ENCODE peak calls at places on chromosomes 2 and 18, in five cellular contexts. E is body of pancreas, B is stomach, I is fibroblast of lung, Z is kidney epithelial cell. P is an unnamed sample.

GRCh38 chr2:27831279-27832050 is 58.7 kb downstream of the RBKS start:
- DNase-seq in E (no peak), I (no peak), Z (peak; percentile 53), B (no peak), P (no peak)

GRCh38 chr2:33598472-33599174 is 476 bp downstream of the FAM98A start:
- DNase-seq in Z (no peak), E (peak; percentile 41), B (no peak), I (peak; percentile 70), P (no peak)

GRCh38 chr18:58915006-58915799 is 50.5 kb downstream of the ZNF532 start:
- DNase-seq in B (no peak), I (peak; percentile 75), Z (peak; percentile 45), E (no peak), P (no peak)

GRCh38 chr2:189407161-189407943 is 33.9 kb upstream of the WDR75 start:
- DNase-seq in I (peak; percentile 84), E (no peak), Z (no peak), B (no peak), P (no peak)

GRCh38 chr2:146079216-146079615 is 1559.3 kb upstream of the ZEB2 start:
- DNase-seq in I (peak; percentile 36), E (no peak), B (no peak), Z (no peak), P (no peak)

GRCh38 chr18:24426398-24427294 is at the start of gene IMPACT:
- DNase-seq in E (peak; percentile 83), Z (peak; percentile 21), B (peak; percentile 85), I (peak; percentile 77), P (peak; percentile 78)

GRCh38 chr2:10080536-10081304 is 509 bp upstream of the CYS1 start:
- DNase-seq in I (peak; percentile 66), E (no peak), Z (no peak), B (no peak), P (no peak)

GRCh38 chr18:77851798-77852197 is 602.1 kb downstream of the GALR1 start:
- DNase-seq in B (no peak), Z (no peak), I (no peak), E (no peak), P (no peak)

GRCh38 chr18:7608174-7608550 is 41.0 kb downstream of the PTPRM start:
- DNase-seq in Z (no peak), B (no peak), E (no peak), I (peak; percentile 69), P (no peak)

GRCh38 chr2:20050712-20051517 is 513 bp downstream of the LAPTM4A start:
- DNase-seq in Z (no peak), I (peak; percentile 55), E (peak; percentile 50), B (peak; percentile 41), P (no peak)

GRCh38 chr18:47898055-47898454 is 32.4 kb downstream of the SMAD2 start:
- DNase-seq in E (no peak), I (no peak), Z (no peak), B (no peak), P (no peak)

GRCh38 chr2:20368706-20369105 is 18.1 kb upstream of the PUM2 start:
- DNase-seq in B (no peak), E (no peak), Z (no peak), I (no peak), P (no peak)

GRCh38 chr2:145744541-145745386 is 1224.8 kb upstream of the ZEB2 start:
- DNase-seq in I (peak; percentile 99), Z (peak; percentile 58), B (no peak), E (no peak), P (no peak)

GRCh38 chr2:74524955-74525716 is 895 bp downstream of the DQX1 start:
- DNase-seq in E (no peak), B (no peak), I (no peak), Z (no peak), P (no peak)

GRCh38 chr2:141182246-141182645 is 948.6 kb downstream of the LRP1B start:
- DNase-seq in Z (no peak), B (no peak), E (no peak), I (no peak), P (no peak)

GRCh38 chr2:48915884-48916283 is 160.4 kb upstream of the LHCGR start:
- DNase-seq in Z (no peak), B (no peak), E (no peak), I (no peak), P (no peak)

GRCh38 chr2:146651361-146651760 is 1193.5 kb upstream of the ACVR2A start:
- DNase-seq in E (no peak), Z (no peak), I (no peak), B (no peak), P (no peak)

GRCh38 chr2:37418956-37419355 is 74.5 kb downstream of the QPCT start:
- DNase-seq in E (no peak), B (no peak), I (no peak), Z (no peak), P (no peak)

GRCh38 chr2:37417321-37417720 is 72.9 kb downstream of the QPCT start:
- DNase-seq in E (no peak), Z (no peak), I (peak; percentile 72), B (no peak), P (no peak)

GRCh38 chr2:37414470-37414949 is 70.1 kb downstream of the QPCT start:
- DNase-seq in B (no peak), E (peak; percentile 8), I (peak; percentile 72), Z (no peak), P (peak; percentile 33)

GRCh38 chr2:37412201-37412600 is 67.8 kb downstream of the QPCT start:
- DNase-seq in E (no peak), I (no peak), B (no peak), Z (no peak), P (no peak)

DNA sequence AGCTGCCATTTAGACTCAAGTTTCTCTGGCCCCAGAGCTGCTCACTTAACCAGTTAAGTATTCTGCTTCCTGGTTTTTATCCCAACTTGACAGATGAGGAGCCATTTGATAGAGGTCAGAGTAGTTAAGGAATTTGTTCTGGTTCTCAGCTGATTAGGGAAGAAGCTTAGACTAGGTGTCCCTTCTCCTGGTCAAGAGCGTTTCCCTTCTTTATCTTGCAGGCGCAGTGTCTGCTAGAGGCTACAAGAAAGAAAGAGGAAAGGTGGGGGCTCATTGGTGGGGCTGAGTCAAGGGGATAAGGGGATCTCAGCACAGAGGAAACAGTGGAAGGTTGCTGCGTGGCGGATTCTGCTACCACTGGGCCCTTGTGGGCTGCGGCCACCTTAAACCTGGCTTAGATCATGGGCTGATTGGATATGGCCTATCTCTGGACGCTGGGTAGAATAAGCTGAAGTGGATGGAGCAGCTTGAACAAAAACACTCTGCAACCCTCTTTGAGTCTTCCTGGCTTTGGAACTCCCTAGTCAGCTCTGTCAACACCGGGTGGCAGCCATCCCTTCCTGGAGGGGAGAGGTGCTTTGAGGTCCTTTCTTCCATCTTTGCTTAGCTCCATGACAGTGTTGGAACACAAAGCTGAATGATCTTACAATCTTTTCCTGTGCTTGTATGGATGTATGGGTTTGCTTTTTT is 70.8 kb downstream of the QPCT start:
- DNase-seq in E (no peak), Z (no peak), B (no peak), I (peak; percentile 38), P (no peak)
- TF ChIP-seq CTCF in E (no peak), Z (peak; percentile 15), B (no peak), I (peak; percentile 42), P (peak; percentile 33)

GRCh38 chr2:116513991-116514390 is 1300.5 kb upstream of the DDX18 start:
- DNase-seq in B (no peak), Z (no peak), E (no peak), I (no peak), P (no peak)

GRCh38 chr2:116511426-116511825 is 1303.1 kb upstream of the DDX18 start:
- DNase-seq in Z (no peak), I (no peak), E (no peak), B (no peak), P (no peak)

DNA sequence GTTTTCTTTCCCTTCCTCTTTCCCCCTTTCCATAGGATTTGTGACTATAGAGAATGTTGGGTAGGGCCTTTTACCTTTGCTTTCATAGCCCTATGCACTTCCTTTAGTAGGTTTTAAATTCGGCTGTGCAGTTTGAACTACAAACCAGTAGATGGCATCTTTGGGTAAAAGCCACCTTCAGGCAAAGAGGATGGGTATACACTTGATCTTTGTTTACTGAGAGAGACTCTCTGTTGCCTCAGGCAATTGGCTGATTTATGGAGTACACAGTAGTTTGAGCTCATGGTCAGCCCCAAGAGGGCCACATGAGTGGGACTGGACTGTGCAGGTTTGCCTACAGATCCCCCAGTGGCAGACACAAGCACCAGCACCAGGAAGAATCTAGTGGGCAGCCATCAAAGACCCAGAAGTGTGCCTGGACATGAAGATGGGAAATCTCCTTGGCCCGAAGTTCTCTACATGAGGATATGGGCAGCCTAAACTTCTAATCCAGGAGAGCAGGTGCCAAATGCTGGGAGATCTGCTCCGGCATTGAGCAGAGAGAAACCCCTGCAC is 1304.3 kb upstream of the DDX18 start:
- DNase-seq in B (no peak), E (no peak), Z (no peak), I (no peak), P (no peak)
- TF ChIP-seq CTCF in B (no peak), E (no peak), Z (peak; percentile 53), I (no peak), P (peak; percentile 35)

GRCh38 chr2:6970551-6970950 is 53.3 kb downstream of the RNF144A start:
- DNase-seq in E (no peak), I (no peak), B (no peak), Z (no peak), P (no peak)

GRCh38 chr2:6966541-6966940 is 49.3 kb downstream of the RNF144A start:
- DNase-seq in Z (no peak), B (no peak), E (no peak), I (no peak), P (no peak)

GRCh38 chr2:6967301-6967700 is 50.1 kb downstream of the RNF144A start:
- DNase-seq in I (no peak), B (no peak), E (no peak), Z (no peak), P (no peak)

GRCh38 chr2:6970976-6971480 is 53.8 kb downstream of the RNF144A start:
- DNase-seq in I (no peak), Z (no peak), B (no peak), E (no peak), P (no peak)

GRCh38 chr2:6968319-6969100 is 51.3 kb downstream of the RNF144A start:
- DNase-seq in B (no peak), I (peak; percentile 41), E (no peak), Z (no peak), P (no peak)
- TF ChIP-seq CTCF in B (no peak), I (no peak), E (no peak), Z (no peak), P (no peak)

DNA sequence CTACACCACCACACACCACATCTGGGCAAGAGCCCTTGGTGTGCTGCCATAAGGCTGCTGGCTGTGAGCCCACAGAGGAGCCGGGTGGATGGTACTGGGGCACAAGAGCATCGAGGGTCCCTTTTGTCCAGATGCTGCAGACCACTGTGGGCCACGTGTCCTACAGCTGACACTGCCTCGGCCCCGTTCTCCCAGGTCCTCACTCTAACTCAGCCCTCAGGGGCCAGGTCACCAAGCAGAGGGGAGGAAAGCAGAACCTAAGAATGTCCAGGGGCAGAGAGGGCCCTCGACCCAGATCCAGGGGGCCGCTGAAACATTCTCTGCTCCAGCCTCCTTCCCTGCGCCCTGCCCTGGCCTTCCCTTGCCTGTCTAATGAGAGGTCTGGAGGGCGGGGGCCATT is 91.7 kb upstream of the ASB18 start:
- DNase-seq in E (no peak), B (no peak), Z (no peak), I (no peak), P (no peak)
- TF ChIP-seq CTCF in E (no peak), B (no peak), Z (no peak), I (no peak), P (no peak)

DNA sequence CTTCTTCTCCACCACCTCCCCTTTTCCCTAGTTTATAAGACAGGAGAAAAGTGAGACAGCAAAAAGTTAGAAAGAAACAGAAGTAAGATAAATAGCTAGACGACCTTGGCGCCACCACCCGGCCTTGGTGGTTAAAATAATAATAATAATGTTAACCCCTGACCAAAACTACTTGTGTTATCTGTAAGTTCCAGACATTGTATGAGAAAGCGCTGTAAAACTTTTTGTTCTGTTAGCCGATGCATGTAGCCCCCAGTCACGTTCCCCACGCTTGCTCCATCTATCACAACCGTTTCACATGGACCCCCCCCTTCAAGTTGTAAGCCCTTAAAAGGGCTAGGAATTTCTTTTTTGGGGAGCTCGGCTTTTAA is 1.5 kb upstream of the BUB1 start:
- DNase-seq in Z (no peak), E (no peak), B (no peak), I (peak; percentile 44), P (no peak)
- TF ChIP-seq CTCF in Z (no peak), E (no peak), B (no peak), I (no peak), P (no peak)